ENCODE peak calls at places on chromosome 11, in ten cellular contexts. B is CD4-positive, CD25-positive, alpha-beta regulatory T cell; X is fibroblast of pulmonary artery; T is EL; R is uterus; S is MG63; P is fibroblast of mammary gland; V is T-helper 1 cell; K is Caco-2; Y is GF-D8. J is an unnamed sample.

GRCh38 chr11:66336234-66337102 is at the start of gene RIN1:
- DNase-seq in V (peak), X (peak), B (peak), P (peak), K (peak), T (peak), R (peak), Y (peak), S (peak), J (peak)

GRCh38 chr11:119891392-119891791 is 162.4 kb upstream of the NECTIN1 start:
- DNase-seq in X (no peak), P (no peak), R (no peak), T (no peak), K (no peak), V (no peak), B (no peak), S (no peak), Y (no peak), J (no peak)

GRCh38 chr11:36619502-36619901 is 21.5 kb upstream of the RAG2 start:
- DNase-seq in R (no peak), S (no peak), T (no peak), K (no peak), B (no peak), V (no peak), Y (no peak), X (peak), P (no peak), J (no peak)

GRCh38 chr11:74822187-74822586 is 73.5 kb downstream of the RNF169 start:
- DNase-seq in T (no peak), B (no peak), V (no peak), Y (no peak), X (peak), R (peak), S (no peak), P (peak), K (no peak), J (peak)

GRCh38 chr11:130480166-130480565 is 31.7 kb downstream of the ADAMTS15 start:
- DNase-seq in Y (no peak), S (no peak), B (no peak), X (peak), K (no peak), V (no peak), T (peak), P (no peak), R (no peak), J (peak)

GRCh38 chr11:19398273-19398672 is 157.5 kb upstream of the E2F8 start:
- DNase-seq in R (no peak), V (no peak), B (no peak), P (peak), X (no peak), T (no peak), S (no peak), K (no peak), Y (no peak), J (no peak)

GRCh38 chr11:75461136-75461535 is 28.1 kb upstream of the KLHL35 start:
- DNase-seq in R (no peak), S (no peak), V (no peak), B (no peak), P (peak), K (no peak), Y (no peak), X (no peak), T (peak), J (peak)

GRCh38 chr11:96073536-96073935 is 149.6 kb upstream of the MTMR2 start:
- DNase-seq in S (no peak), B (no peak), X (no peak), P (no peak), Y (no peak), K (no peak), R (no peak), T (no peak), V (no peak), J (no peak)

GRCh38 chr11:1708716-1709115 is 11.7 kb downstream of the KRTAP5-6 start:
- DNase-seq in K (no peak), T (no peak), Y (no peak), X (no peak), P (no peak), R (no peak), B (no peak), S (no peak), V (no peak), J (no peak)

GRCh38 chr11:114077482-114078305 is 18.2 kb downstream of the ZBTB16 start:
- DNase-seq in Y (peak), V (no peak), K (peak), X (no peak), S (no peak), B (peak), P (no peak), R (no peak), T (no peak), J (no peak)

GRCh38 chr11:38460901-38461300 is 1862.9 kb upstream of the RAG2 start:
- DNase-seq in B (no peak), Y (no peak), X (peak), P (peak), S (peak), T (peak), K (no peak), V (no peak), R (no peak), J (no peak)

GRCh38 chr11:61955416-61956135 is 5.4 kb downstream of the BEST1 start:
- DNase-seq in X (no peak), K (no peak), B (peak), S (no peak), R (peak), V (peak), P (no peak), T (no peak), Y (no peak), J (peak)